ENCODE peak calls at places on chromosomes 5 and 9, in six cellular contexts. S, A, O, B, Z and E are unnamed samples. For H3K4me1 and H3K27me3, the result is how much of the 10 kb centered on the place peaks cover.

GRCh38 chr5:64654184-64654938 is 35.9 kb upstream of the SHISAL2B start:
- DNase-seq in S (no peak), A (no peak), O (no peak), B (no peak), Z (no peak), E (no peak)

GRCh38 chr9:137297060-137297664 is 4.9 kb downstream of the NRARP start:
- DNase-seq in S (no peak), A (no peak), O (no peak), B (no peak), Z (no peak), E (no peak)

GRCh38 chr9:31541626-31542025 is 842.8 kb upstream of the ACO1 start:
- DNase-seq in S (no peak), A (no peak), O (no peak), B (no peak), Z (no peak), E (no peak)

GRCh38 chr5:128913551-128913950 is 51.7 kb upstream of the SLC27A6 start:
- DNase-seq in S (no peak), A (no peak), O (no peak), B (no peak), Z (no peak), E (no peak)

GRCh38 chr5:179287631-179288030 is 57.6 kb downstream of the ADAMTS2 start:
- DNase-seq in S (no peak), A (no peak), O (no peak), B (no peak), Z (no peak), E (peak)

GRCh38 chr9:114621561-114621960 is 10.5 kb downstream of the TMEM268 start:
- DNase-seq in S (no peak), A (no peak), O (no peak), B (no peak), Z (no peak), E (no peak)

GRCh38 chr5:76701298-76701697 is 14.6 kb upstream of the F2R start:
- DNase-seq in S (peak), A (peak), O (no peak), B (no peak), Z (no peak), E (peak)

GRCh38 chr5:111995701-111996100 is 238.7 kb upstream of the NREP start:
- DNase-seq in S (no peak), A (no peak), O (no peak), B (no peak), Z (no peak), E (no peak)

GRCh38 chr5:149775785-149776184 is 45.7 kb downstream of the PPARGC1B start:
- DNase-seq in S (no peak), A (no peak), O (no peak), B (no peak), Z (peak), E (no peak)

GRCh38 chr5:149779071-149779470 is 49.0 kb downstream of the PPARGC1B start:
- DNase-seq in S (no peak), A (no peak), O (no peak), B (no peak), Z (no peak), E (no peak)

GRCh38 chr5:149773245-149774095 is 43.4 kb downstream of the PPARGC1B start:
- DNase-seq in S (no peak), A (no peak), O (no peak), B (no peak), Z (no peak), E (no peak)

GRCh38 chr5:149777382-149777781 is 47.3 kb downstream of the PPARGC1B start:
- DNase-seq in S (no peak), A (no peak), O (no peak), B (no peak), Z (no peak), E (no peak)

GRCh38 chr5:149776376-149777305 is 46.5 kb downstream of the PPARGC1B start:
- DNase-seq in S (no peak), A (no peak), O (no peak), B (no peak), Z (no peak), E (no peak)
- H3K4me1 ChIP-seq in S (under half), A (under half), O (under half), B (under half), Z (under half), E (under half)

GRCh38 chr5:135037519-135038201 is 3.6 kb upstream of the PITX1 start:
- DNase-seq in S (no peak), A (no peak), O (no peak), B (no peak), Z (no peak), E (peak)
- H3K27me3 ChIP-seq in S (under half), A (half or more), O (under half), B (under half), Z (under half), E (under half)

GRCh38 chr9:134266418-134266817 is 59.8 kb upstream of the RXRA start:
- DNase-seq in S (no peak), A (no peak), O (no peak), B (no peak), Z (no peak), E (no peak)

GRCh38 chr9:134263575-134263974 is 62.7 kb upstream of the RXRA start:
- DNase-seq in S (no peak), A (no peak), O (no peak), B (no peak), Z (no peak), E (peak)

GRCh38 chr9:134264169-134264568 is 62.1 kb upstream of the RXRA start:
- DNase-seq in S (no peak), A (no peak), O (no peak), B (no peak), Z (no peak), E (no peak)

GRCh38 chr9:134267305-134268265 is 58.7 kb upstream of the RXRA start:
- DNase-seq in S (no peak), A (no peak), O (no peak), B (no peak), Z (no peak), E (peak)

DNA sequence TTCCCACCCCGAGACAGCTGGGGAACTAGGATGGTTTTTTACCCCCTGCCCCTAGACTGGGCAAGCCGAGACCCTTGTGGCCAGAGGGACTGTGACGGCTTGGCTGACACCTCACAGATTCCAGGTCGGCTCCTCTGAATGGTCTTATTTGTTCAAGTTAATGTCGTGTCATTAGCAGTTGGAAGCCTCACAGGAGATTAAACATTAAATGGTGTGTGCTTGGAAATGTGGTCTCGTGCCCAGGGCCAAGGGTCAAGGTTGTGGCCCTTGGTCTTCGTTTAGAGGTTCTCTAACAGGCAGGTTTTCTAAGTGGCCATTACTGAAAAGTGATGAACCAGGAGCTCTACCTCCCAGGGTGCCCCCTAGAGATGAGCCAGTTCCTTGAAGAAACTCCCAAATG is 61.2 kb upstream of the RXRA start:
- DNase-seq in S (no peak), A (no peak), O (no peak), B (no peak), Z (no peak), E (peak)
- TF ChIP-seq CTCF in S (no peak), A (no peak), O (no peak), B (no peak), Z (no peak), E (no peak)

GRCh38 chr9:89661391-89661949 is 56.7 kb downstream of the GADD45G start:
- DNase-seq in S (no peak), A (no peak), O (no peak), B (no peak), Z (no peak), E (peak)
- H3K4me1 ChIP-seq in S (under half), A (under half), O (under half), B (under half), Z (under half), E (under half)

GRCh38 chr5:87539839-87540238 is 127.1 kb upstream of the CCNH start:
- DNase-seq in S (no peak), A (no peak), O (no peak), B (no peak), Z (no peak), E (no peak)
- H3K27me3 ChIP-seq in S (under half), A (under half), O (under half), B (under half), Z (under half), E (under half)